ENCODE peak calls at places on chromosomes 3 and 15, in five cellular contexts. D is CD4-positive, alpha-beta memory T cell; A is left ventricle myocardium inferior; S is neuronal stem cell; R is adipocyte. V is an unnamed sample. For H3K36me3, the result is how much of the 10 kb centered on the place peaks cover.

GRCh38 chr3:56633602-56634371 is 49.3 kb downstream of the TASOR start:
- DNase-seq in A (peak), S (no peak), R (no peak), D (no peak), V (no peak)

GRCh38 chr3:21294768-21295167 is 456.2 kb downstream of the ZNF385D start:
- DNase-seq in S (no peak), A (no peak), D (no peak), R (peak), V (no peak)

GRCh38 chr15:85800460-85801123 is 5.9 kb upstream of the KLHL25 start:
- DNase-seq in A (peak), S (no peak), R (peak), D (no peak), V (peak)

GRCh38 chr15:85581495-85581894 is 201.1 kb downstream of the AKAP13 start:
- DNase-seq in R (no peak), S (no peak), D (peak), A (peak), V (no peak)

GRCh38 chr15:99966815-99967214 is 233.6 kb upstream of the LYSMD4 start:
- DNase-seq in A (no peak), R (no peak), S (no peak), D (no peak), V (no peak)

GRCh38 chr15:68471552-68471951 is 39.6 kb upstream of the ITGA11 start:
- DNase-seq in R (no peak), D (no peak), S (no peak), A (no peak), V (no peak)

GRCh38 chr15:51403072-51403878 is 61.8 kb downstream of the GLDN start:
- DNase-seq in S (no peak), R (peak), A (no peak), D (no peak), V (no peak)

GRCh38 chr3:157094301-157094700 is 65.6 kb downstream of the CCNL1 start:
- DNase-seq in A (no peak), D (no peak), R (no peak), S (no peak), V (no peak)

GRCh38 chr3:9201278-9201677 is 48.2 kb downstream of the SRGAP3 start:
- DNase-seq in R (peak), A (no peak), S (no peak), D (no peak), V (no peak)

GRCh38 chr15:52579852-52580251 is 11.0 kb upstream of the ARPP19 start:
- DNase-seq in D (no peak), S (no peak), A (no peak), R (no peak), V (no peak)

GRCh38 chr3:13891492-13892073 is 11.7 kb upstream of the WNT7A start:
- DNase-seq in D (no peak), S (no peak), A (no peak), R (no peak), V (no peak)

GRCh38 chr3:106769045-106769444 is 608.2 kb upstream of the CCDC54 start:
- DNase-seq in A (no peak), R (no peak), D (no peak), S (no peak), V (no peak)

GRCh38 chr15:70815604-70816003 is 38.4 kb downstream of the LARP6 start:
- DNase-seq in R (no peak), D (no peak), A (no peak), S (no peak), V (no peak)

GRCh38 chr3:42780398-42780797 is 7.3 kb upstream of the CCDC13 start:
- DNase-seq in A (no peak), D (no peak), S (no peak), R (no peak), V (no peak)

GRCh38 chr15:70051948-70052633 is 45.6 kb downstream of the TLE3 start:
- DNase-seq in S (no peak), D (no peak), A (no peak), R (no peak), V (no peak)

GRCh38 chr3:108645364-108645763 is 55.8 kb downstream of the DZIP3 start:
- DNase-seq in A (no peak), D (no peak), S (no peak), R (no peak), V (no peak)

GRCh38 chr15:50250789-50251394 is 14.6 kb downstream of the HDC start:
- DNase-seq in S (no peak), A (no peak), R (no peak), D (no peak), V (no peak)

GRCh38 chr15:95141486-95141885 is 910.1 kb downstream of the MCTP2 start:
- DNase-seq in S (no peak), R (peak), A (no peak), D (no peak), V (no peak)

GRCh38 chr15:67505675-67506572 is 15.0 kb upstream of the C15orf61 start:
- DNase-seq in D (no peak), R (no peak), A (no peak), S (no peak), V (no peak)

GRCh38 chr15:93948728-93949127 is 282.6 kb upstream of the MCTP2 start:
- DNase-seq in A (no peak), D (no peak), R (no peak), S (no peak), V (no peak)

GRCh38 chr3:851098-851790 is 241.6 kb upstream of the CNTN6 start:
- DNase-seq in S (no peak), A (no peak), R (no peak), D (no peak), V (no peak)

GRCh38 chr15:63077952-63078351 is 35.4 kb downstream of the TPM1 start:
- DNase-seq in D (no peak), R (no peak), S (no peak), A (no peak), V (no peak)

GRCh38 chr15:76335851-76336253 is 721 bp upstream of the ISL2 start:
- DNase-seq in A (no peak), R (no peak), D (no peak), S (no peak), V (no peak)

GRCh38 chr3:186258968-186259367 is 103.1 kb downstream of the DGKG start:
- DNase-seq in A (no peak), D (no peak), R (no peak), S (no peak), V (no peak)

GRCh38 chr3:42501321-42501680 is 1.1 kb upstream of the VIPR1 start:
- DNase-seq in D (no peak), S (no peak), R (no peak), A (no peak), V (no peak)

GRCh38 chr15:101451886-101452285 is 37.6 kb downstream of the PCSK6 start:
- DNase-seq in S (no peak), A (no peak), R (peak), D (no peak), V (no peak)

GRCh38 chr15:82312611-82313349 is 36.5 kb downstream of the GOLGA6L10 start:
- DNase-seq in D (no peak), S (no peak), A (no peak), R (peak), V (no peak)

GRCh38 chr3:149736180-149737100 is 15.8 kb downstream of the COMMD2 start:
- DNase-seq in R (peak), D (no peak), A (no peak), S (no peak), V (no peak)

GRCh38 chr3:36864180-36865053 is 80.4 kb downstream of the TRANK1 start:
- DNase-seq in S (no peak), R (no peak), A (no peak), D (no peak), V (no peak)

GRCh38 chr15:52221730-52222129 is 30.5 kb upstream of the GNB5 start:
- DNase-seq in S (no peak), A (no peak), R (no peak), D (no peak), V (no peak)

GRCh38 chr3:100335137-100335833 is 728 bp downstream of the NIT2 start:
- DNase-seq in D (peak), S (no peak), A (no peak), R (no peak), V (no peak)

GRCh38 chr3:76586471-76586870 is 453.4 kb upstream of the ROBO2 start:
- DNase-seq in S (no peak), A (no peak), R (no peak), D (no peak), V (no peak)

GRCh38 chr15:79450648-79451047 is 18.5 kb downstream of the MINAR1 start:
- DNase-seq in R (peak), D (no peak), A (no peak), S (no peak), V (no peak)

GRCh38 chr15:27906802-27907201 is 192.3 kb downstream of the OCA2 start:
- DNase-seq in S (no peak), D (no peak), R (no peak), A (no peak), V (no peak)

GRCh38 chr3:197680955-197681521 is 55.7 kb downstream of the RUBCN start:
- DNase-seq in R (no peak), D (no peak), A (no peak), S (no peak), V (no peak)

GRCh38 chr3:197683191-197683590 is 53.5 kb downstream of the RUBCN start:
- DNase-seq in S (no peak), A (no peak), D (no peak), R (no peak), V (no peak)

GRCh38 chr3:197686899-197687298 is 49.8 kb downstream of the RUBCN start:
- DNase-seq in A (no peak), D (no peak), S (no peak), R (no peak), V (no peak)

GRCh38 chr3:197687570-197687969 is 49.1 kb downstream of the RUBCN start:
- DNase-seq in D (no peak), S (no peak), A (peak), R (no peak), V (no peak)

GRCh38 chr3:197682713-197683112 is 54.0 kb downstream of the RUBCN start:
- DNase-seq in A (no peak), S (no peak), D (no peak), R (no peak), V (no peak)
- H3K36me3 ChIP-seq in A (half or more), S (under half), D (under half), R (under half), V (under half)

DNA sequence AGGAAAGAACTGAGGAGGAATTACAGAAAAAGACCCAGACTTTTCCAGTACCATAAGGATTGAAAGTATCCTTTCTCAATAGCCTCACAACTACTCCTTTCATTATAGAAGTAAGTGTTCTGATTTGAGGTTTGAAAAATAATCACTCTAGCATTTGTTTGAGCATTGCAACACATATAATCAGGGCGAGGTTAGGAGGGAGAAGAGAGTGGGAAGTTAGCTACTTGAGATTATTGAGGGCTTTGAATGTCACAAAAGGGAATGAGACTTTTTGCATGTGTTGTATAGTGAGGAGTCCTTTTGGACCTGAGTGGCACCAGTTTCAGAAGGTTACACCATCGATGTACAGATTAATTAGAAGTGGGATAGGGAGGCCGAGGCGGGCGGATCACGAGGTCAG is 65.2 kb upstream of the TNIK start:
- DNase-seq in R (peak), S (no peak), A (no peak), D (no peak), V (no peak)
- H3K36me3 ChIP-seq in R (under half), S (under half), A (under half), D (under half), V (under half)

GRCh38 chr15:40739854-40740253 is 15.2 kb downstream of the RMDN3 start:
- DNase-seq in S (no peak), R (no peak), A (no peak), D (no peak), V (no peak)
- H3K36me3 ChIP-seq in S (under half), R (half or more), A (half or more), D (under half), V (under half)

GRCh38 chr3:112654979-112655378 is 14.0 kb upstream of the CCDC80 start:
- DNase-seq in R (no peak), S (no peak), D (no peak), A (no peak), V (no peak)

GRCh38 chr3:112651516-112651915 is 10.6 kb upstream of the CCDC80 start:
- DNase-seq in R (peak), S (no peak), A (no peak), D (no peak), V (no peak)

GRCh38 chr3:112653881-112654300 is 12.9 kb upstream of the CCDC80 start:
- DNase-seq in D (no peak), R (peak), S (no peak), A (peak), V (no peak)

GRCh38 chr3:112654492-112654891 is 13.5 kb upstream of the CCDC80 start:
- DNase-seq in R (no peak), S (no peak), A (no peak), D (no peak), V (no peak)

DNA sequence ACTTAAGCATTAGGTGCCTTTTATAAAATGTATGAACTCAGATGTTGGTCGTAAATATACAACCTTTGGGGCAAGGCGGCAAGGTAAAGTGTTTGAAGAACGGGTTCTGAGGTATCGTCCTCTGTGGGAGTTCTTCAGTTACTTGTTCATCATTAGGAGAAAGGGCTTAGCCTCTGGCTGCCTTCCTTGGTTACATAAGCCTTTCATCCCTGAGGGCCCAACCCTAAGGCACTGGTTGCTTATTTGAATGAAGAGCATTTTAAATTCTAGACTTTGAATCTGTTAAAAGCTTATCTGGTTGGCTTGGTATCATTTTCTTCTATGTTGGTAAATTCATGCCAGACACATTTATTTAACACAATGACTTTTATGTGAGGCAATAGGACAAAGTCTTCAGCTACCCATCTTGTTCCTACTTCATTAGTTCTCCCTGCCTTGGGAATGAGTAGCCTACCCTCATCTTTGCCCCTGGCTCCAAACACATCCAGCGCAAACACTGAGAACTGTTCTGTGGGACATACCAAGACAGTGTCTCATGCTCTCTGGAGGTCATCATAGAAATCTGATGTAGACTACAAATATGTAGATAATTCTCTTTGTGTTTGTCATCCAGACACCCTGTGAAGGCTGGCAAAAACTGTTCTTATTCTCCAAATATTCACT is 12.4 kb upstream of the CCDC80 start:
- DNase-seq in D (no peak), A (no peak), S (no peak), R (peak), V (no peak)
- H3K36me3 ChIP-seq in D (under half), A (under half), S (under half), R (under half), V (under half)

DNA sequence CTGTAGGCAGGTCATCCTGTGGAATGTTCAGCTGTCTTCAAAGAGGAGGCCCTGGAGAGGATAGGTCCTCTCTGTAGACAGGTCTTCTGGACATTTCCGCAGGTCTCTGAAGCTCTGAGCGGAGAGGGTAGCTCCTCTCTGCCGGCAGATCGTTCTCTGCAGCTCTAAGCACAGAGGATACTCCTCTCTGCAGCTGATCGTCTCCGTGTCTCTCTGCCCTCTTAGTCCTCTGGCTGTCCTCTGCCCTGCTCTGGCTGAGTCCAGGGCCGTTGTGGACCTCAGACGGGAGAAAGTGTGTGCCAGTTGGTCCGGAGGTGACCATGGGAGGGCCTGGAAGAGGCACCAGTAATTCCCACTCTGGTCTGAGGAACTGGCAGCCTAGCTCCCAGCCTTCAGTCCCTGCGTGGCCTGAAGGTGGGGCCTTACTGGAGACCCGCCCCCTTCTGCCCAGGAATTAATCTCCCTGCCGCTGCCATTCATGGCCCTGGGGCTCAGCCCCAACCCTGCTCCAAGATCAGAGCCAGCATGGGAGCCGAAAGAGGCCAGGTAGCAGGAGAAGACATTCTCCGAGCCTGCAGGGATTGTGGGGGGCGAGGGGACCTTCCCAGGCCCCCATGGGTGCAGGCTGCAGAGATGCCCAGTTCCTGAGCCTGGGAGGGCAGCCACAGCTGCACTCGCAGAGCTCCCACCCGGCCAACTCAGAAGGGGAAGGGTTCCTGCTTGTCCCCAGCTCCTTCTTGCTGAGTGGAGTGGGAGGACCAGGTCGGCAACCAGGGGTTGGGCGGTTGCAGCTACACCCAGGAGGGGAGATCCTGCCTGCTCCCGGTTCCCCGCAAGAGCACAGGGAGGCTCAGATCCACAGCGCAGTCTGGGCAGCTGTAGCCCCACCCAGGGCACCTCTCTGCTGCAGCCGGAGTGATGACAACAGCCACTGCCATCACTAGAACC is 488.7 kb downstream of the RSL24D1 start:
- DNase-seq in S (no peak), A (no peak), R (no peak), D (no peak), V (no peak)
- H3K36me3 ChIP-seq in S (under half), A (under half), R (under half), D (under half), V (under half)